ENCODE peak calls at places on chromosomes 3 and 15, in four cellular contexts. W, F, N and Q are unnamed samples.

GRCh38 chr15:50187997-50188396 is 6.0 kb downstream of the SLC27A2 start:
- DNase-seq in W (no peak), F (no peak), N (no peak), Q (no peak)

GRCh38 chr3:9399746-9400145 is 2.3 kb downstream of the SETD5 start:
- DNase-seq in W (no peak), F (peak; percentile 93), N (peak; percentile 75), Q (peak; percentile 97)

GRCh38 chr15:85500729-85501128 is 120.3 kb downstream of the AKAP13 start:
- DNase-seq in W (no peak), F (no peak), N (no peak), Q (no peak)

GRCh38 chr3:184346480-184346879 is 9.1 kb downstream of the FAM131A start:
- DNase-seq in W (no peak), F (no peak), N (no peak), Q (no peak)

GRCh38 chr15:73336756-73337155 is 32.0 kb downstream of the HCN4 start:
- DNase-seq in W (no peak), F (no peak), N (no peak), Q (no peak)

GRCh38 chr3:179192542-179192941 is 44.4 kb downstream of the PIK3CA start:
- DNase-seq in W (no peak), F (no peak), N (no peak), Q (no peak)

GRCh38 chr3:152031321-152031720 is 157.9 kb downstream of the SUCNR1 start:
- DNase-seq in W (no peak), F (no peak), N (no peak), Q (no peak)

GRCh38 chr3:138877246-138877645 is 42.5 kb upstream of the PIK3CB start:
- DNase-seq in W (no peak), F (no peak), N (no peak), Q (no peak)

GRCh38 chr15:63093486-63094205 is 28.0 kb upstream of the LACTB start:
- DNase-seq in W (peak; percentile 65), F (peak; percentile 75), N (peak; percentile 84), Q (peak; percentile 64)

GRCh38 chr3:133595341-133595740 is 21.9 kb downstream of the CDV3 start:
- DNase-seq in W (no peak), F (no peak), N (peak; percentile 71), Q (peak; percentile 92)

GRCh38 chr15:56931674-56932507 is 13.4 kb downstream of the TCF12 start:
- DNase-seq in W (no peak), F (no peak), N (no peak), Q (no peak)

GRCh38 chr15:101381671-101382212 is 86.7 kb upstream of the SNRPA1 start:
- DNase-seq in W (no peak), F (no peak), N (no peak), Q (no peak)

GRCh38 chr15:99504071-99504822 is 61.5 kb upstream of the MEF2A start:
- DNase-seq in W (no peak), F (no peak), N (no peak), Q (no peak)

GRCh38 chr3:42996633-42997075 is 17.5 kb downstream of the GASK1A start:
- DNase-seq in W (no peak), F (no peak), N (no peak), Q (no peak)

GRCh38 chr15:51342249-51342999 is 969 bp downstream of the GLDN start:
- DNase-seq in W (no peak), F (no peak), N (no peak), Q (no peak)

GRCh38 chr3:172089250-172089649 is 49.9 kb downstream of the FNDC3B start:
- DNase-seq in W (no peak), F (no peak), N (no peak), Q (peak; percentile 66)